ENCODE peak calls at places on chromosomes 1 and 21, in five cellular contexts. Q is mammary epithelial cell, Z is RWPE2, A is uterus, T is fibroblast of lung. O is an unnamed sample.
A peak's percentile ranks its signal among the peaks of the same experiment; 100 is the strongest.

GRCh38 chr1:199706826-199707606 is 320.5 kb upstream of the NR5A2 start:
- DNase-seq in Q (no peak), Z (no peak), A (no peak), T (no peak), O (no peak)

GRCh38 chr1:162168935-162169545 is 99.5 kb downstream of the NOS1AP start:
- DNase-seq in Q (no peak), Z (no peak), A (no peak), T (peak; percentile 20), O (peak; percentile 87)

GRCh38 chr1:198167436-198167934 is 10.7 kb downstream of the NEK7 start:
- DNase-seq in Q (peak; percentile 71), Z (no peak), A (no peak), T (no peak), O (no peak)

GRCh38 chr1:47013239-47013638 is 10.2 kb upstream of the CYP4X1 start:
- DNase-seq in Q (no peak), Z (no peak), A (no peak), T (no peak), O (no peak)

GRCh38 chr1:20322081-20322824 is 31.6 kb downstream of the VWA5B1 start:
- DNase-seq in Q (no peak), Z (no peak), A (no peak), T (peak; percentile 6), O (no peak)

GRCh38 chr1:153793973-153794615 is 18.9 kb downstream of the SLC27A3 start:
- DNase-seq in Q (no peak), Z (peak; percentile 25), A (no peak), T (no peak), O (peak; percentile 46)

GRCh38 chr1:107496002-107496401 is 355.2 kb downstream of the NTNG1 start:
- DNase-seq in Q (no peak), Z (no peak), A (no peak), T (no peak), O (no peak)

GRCh38 chr1:36888811-36889477 is 145.4 kb downstream of the GRIK3 start:
- DNase-seq in Q (no peak), Z (no peak), A (no peak), T (no peak), O (no peak)

GRCh38 chr1:89953072-89953626 is 41.8 kb upstream of the ZNF326 start:
- DNase-seq in Q (peak; percentile 95), Z (peak; percentile 88), A (peak; percentile 30), T (peak; percentile 77), O (peak; percentile 18)

GRCh38 chr1:26779093-26779668 is 8.6 kb upstream of the PIGV start:
- DNase-seq in Q (no peak), Z (no peak), A (no peak), T (no peak), O (no peak)

GRCh38 chr1:42266253-42267135 is 68.5 kb downstream of the FOXJ3 start:
- DNase-seq in Q (peak; percentile 52), Z (no peak), A (no peak), T (no peak), O (no peak)

GRCh38 chr1:210231846-210232523 is 611 bp upstream of the SERTAD4 start:
- DNase-seq in Q (peak; percentile 72), Z (no peak), A (peak; percentile 59), T (peak; percentile 20), O (peak; percentile 40)

GRCh38 chr1:179231923-179232322 is 2.4 kb upstream of the ABL2 start:
- DNase-seq in Q (no peak), Z (no peak), A (no peak), T (no peak), O (no peak)

GRCh38 chr1:41711581-41711980 is 207.1 kb downstream of the HIVEP3 start:
- DNase-seq in Q (no peak), Z (no peak), A (no peak), T (no peak), O (no peak)

DNA sequence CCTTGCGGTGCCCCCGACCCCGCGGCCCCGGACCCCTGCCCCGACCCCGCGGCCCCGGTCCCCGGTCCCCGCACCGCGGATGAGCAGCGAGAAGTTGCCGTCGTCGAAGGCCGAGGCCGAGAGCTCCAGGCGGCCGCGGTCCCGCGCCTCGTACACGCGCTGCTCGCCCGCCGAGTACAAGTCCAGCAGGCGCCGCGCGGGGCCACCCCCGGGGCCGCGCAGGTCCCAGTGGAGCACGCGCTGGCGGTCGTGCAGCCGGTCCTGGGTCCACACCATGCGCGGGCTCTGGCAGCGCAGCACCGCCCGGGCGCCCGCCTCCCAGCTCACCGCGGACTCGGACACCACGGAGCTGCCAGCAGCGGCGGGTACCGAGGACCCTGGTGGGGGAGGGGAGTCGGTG is 3.0 kb downstream of the MXRA8 start:
- DNase-seq in Q (no peak), Z (peak; percentile 68), A (no peak), T (peak; percentile 40), O (no peak)
- H3K4me3 ChIP-seq in Q (no peak overlapping the region), Z (no peak overlapping the region), A (no peak overlapping the region), T (no peak overlapping the region), O (no peak overlapping the region)

GRCh38 chr21:38958940-38959685 is 153.4 kb downstream of the ETS2 start:
- DNase-seq in Q (peak; percentile 78), Z (no peak), A (peak; percentile 86), T (peak; percentile 92), O (no peak)
- H3K27ac ChIP-seq in Q (no peak overlapping the region), Z (peak overlapping the region; percentile 25), A (peak overlapping the region; percentile 88), T (peak overlapping the region; percentile 71), O (no peak overlapping the region)

DNA sequence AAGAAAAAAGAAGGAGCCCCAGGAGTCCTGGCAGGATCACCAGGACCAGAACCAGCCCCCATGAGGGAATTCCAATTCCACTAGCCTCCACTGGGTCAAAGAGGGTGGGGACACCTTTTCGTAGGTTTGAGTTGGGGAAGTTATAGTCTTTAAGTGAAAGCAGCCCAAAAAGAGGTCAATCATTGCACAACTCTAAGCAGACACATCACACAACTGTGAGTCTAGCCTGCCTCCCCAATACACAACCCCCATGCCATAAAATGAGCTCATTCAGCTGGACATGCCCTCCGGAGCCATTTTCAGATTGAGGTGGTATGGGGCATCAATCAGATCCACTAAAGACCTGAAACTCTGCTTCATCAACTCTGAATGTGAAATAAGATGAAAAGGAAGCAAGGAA is 179.9 kb downstream of the NPHP4 start:
- DNase-seq in Q (no peak), Z (no peak), A (no peak), T (no peak), O (no peak)
- H3K9me3 ChIP-seq in Q (peaks cover 12% of the 10 kb centered on the region), Z (no peaks in the 10 kb centered on the region), A (no peaks in the 10 kb centered on the region), T (peaks cover 5% of the 10 kb centered on the region), O (no peaks in the 10 kb centered on the region)

DNA sequence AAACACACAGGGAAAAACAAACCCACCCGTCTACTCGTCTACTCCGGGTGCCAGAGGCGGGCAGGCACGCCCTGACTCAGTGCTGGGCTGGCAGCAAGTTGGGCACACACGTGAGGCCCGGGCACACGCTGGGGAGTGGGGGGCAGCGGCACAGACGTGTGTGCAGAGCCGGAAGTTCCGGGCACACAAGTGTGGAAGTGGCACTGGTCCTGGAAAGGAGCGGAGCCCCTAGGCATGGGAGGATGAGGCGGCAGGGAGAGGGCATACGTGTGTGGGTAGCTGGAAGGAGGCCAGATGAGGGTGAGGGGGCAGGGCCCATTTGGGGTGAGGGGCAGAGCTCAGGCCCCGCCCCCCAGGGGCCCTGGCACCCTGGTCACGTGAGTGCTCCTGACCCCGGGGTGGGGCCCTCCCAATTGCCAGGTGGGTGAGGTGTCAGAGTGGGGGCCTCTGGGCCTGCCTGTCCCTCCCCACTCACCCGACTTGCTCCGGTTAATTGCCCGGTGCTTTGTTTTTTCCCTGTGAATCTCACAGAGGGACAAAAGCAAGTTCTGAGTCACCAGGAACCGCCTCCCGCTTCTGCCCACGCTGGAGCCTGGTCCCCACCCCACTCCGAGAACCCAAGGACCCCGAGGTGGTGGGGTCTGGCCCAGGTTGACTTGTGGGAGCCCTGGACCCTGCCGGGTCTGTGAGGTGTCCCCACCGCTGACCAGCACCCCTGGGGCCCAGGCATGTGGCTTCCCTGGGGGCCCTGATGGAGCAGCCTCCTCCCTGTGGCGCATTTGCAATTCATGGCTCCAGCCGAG is 104.8 kb upstream of the CASZ1 start:
- DNase-seq in Q (peak; percentile 64), Z (peak; percentile 60), A (no peak), T (no peak), O (no peak)
- H3K4me3 ChIP-seq in Q (peak overlapping the region; percentile 30), Z (no peak overlapping the region), A (no peak overlapping the region), T (no peak overlapping the region), O (no peak overlapping the region)

DNA sequence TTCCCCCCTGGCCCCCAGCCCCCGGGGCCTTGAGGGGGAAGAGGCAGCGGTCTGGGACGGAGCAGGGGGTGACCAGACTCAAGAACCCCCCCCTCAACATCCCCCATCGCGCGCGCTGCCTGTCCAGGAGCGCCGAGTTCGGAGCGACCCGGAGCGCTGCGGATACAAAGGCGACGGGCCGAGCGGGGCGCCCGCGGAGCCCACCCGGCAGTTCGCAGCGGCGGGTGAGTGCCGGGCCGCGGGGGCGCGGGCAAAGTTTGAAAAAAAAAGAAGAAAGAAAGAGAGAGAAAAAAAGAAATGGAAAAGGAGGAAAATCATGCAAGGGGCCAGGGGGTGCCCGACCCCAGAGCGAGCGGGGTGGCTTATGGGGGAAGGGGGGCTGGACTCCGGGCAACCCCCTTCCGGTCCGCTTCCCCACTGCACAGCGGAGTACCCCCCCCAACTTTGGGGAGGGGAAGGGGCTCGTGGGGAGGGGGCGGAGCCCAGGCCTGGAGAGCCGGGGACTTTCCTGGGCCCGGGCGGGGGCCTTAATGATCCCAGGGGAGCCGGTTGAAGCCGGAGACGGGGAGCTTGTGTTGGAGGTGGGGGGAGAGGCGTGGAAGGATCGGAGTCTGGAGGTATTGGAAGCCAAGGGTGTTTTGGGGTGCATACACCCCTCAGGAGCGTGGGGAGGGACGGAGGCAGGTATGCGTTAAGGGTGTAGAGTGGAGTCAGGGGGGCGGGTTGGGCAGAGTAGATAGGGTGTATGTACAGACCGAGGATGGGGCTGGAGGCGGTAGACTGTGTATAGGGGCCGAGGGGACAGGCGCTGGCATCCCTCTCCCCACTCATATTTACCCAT is 502 bp downstream of the VANGL2 start:
- DNase-seq in Q (no peak), Z (no peak), A (no peak), T (no peak), O (peak; percentile 70)
- H3K27ac ChIP-seq in Q (no peak overlapping the region), Z (peak overlapping the region; percentile 34), A (peak overlapping the region; percentile 77), T (no peak overlapping the region), O (peak overlapping the region; percentile 95)

DNA sequence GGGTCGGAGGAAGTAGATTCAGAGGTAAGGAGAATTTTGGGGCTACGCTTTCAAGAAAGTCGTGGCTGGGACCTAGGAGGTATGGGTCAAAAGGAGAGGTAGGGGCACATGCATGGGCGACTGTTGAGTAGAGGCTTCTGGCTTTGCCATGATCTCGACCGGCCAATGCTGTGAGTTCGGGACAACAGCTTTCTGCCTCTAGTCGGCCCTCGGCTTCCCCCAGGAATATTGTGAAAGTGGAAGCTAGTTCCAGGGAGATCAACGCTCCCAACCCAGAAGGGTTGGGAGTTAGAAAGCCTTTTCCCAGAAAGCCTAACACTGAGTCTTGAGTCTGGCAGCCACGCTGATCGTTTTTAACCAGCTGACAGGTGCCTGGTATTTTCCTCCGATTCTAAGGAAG is 69.0 kb downstream of the ZNF678 start:
- DNase-seq in Q (no peak), Z (no peak), A (no peak), T (no peak), O (no peak)
- H3K9me3 ChIP-seq in Q (peaks cover 31% of the 10 kb centered on the region), Z (no peaks in the 10 kb centered on the region), A (no peaks in the 10 kb centered on the region), T (no peaks in the 10 kb centered on the region), O (no peaks in the 10 kb centered on the region)

GRCh38 chr1:79040424-79041089 is 34.0 kb upstream of the ADGRL4 start:
- DNase-seq in Q (peak; percentile 8), Z (no peak), A (no peak), T (peak; percentile 30), O (no peak)
- H3K4me3 ChIP-seq in Q (peak overlapping the region; percentile 30), Z (no peak overlapping the region), A (peak overlapping the region; percentile 9), T (peak overlapping the region; percentile 45), O (no peak overlapping the region)

GRCh38 chr1:160401972-160402795 is 1.8 kb downstream of the VANGL2 start:
- DNase-seq in Q (no peak), Z (no peak), A (no peak), T (no peak), O (no peak)
- H3K27ac ChIP-seq in Q (no peak overlapping the region), Z (no peak overlapping the region), A (peak overlapping the region; percentile 3), T (no peak overlapping the region), O (no peak overlapping the region)

O was measured in WERI-Rb-1.